ENCODE peak calls at places on chromosomes 16 and 17, in four cellular contexts. A is lower lobe of right lung; W is tibial artery; Q is CD4-positive, alpha-beta T cell. N is an unnamed sample.

GRCh38 chr17:16211601-16212000 is 3.7 kb downstream of the NCOR1 start:
- DNase-seq in A (no peak), W (no peak), Q (no peak), N (no peak)

GRCh38 chr16:51982715-51983680 is 563.9 kb downstream of the TOX3 start:
- DNase-seq in A (no peak), Q (no peak), W (no peak), N (peak)

GRCh38 chr16:71540-72341 is 690 bp downstream of the RHBDF1 start:
- DNase-seq in A (peak), W (peak), Q (no peak), N (no peak)

GRCh38 chr17:14197582-14197981 is 39.1 kb downstream of the CDRT15 start:
- DNase-seq in A (no peak), W (no peak), Q (peak), N (no peak)

GRCh38 chr16:69727916-69728270 is 1.5 kb upstream of the NQO1 start:
- DNase-seq in A (peak), Q (no peak), W (no peak), N (no peak)

GRCh38 chr17:18139949-18140348 is 31.4 kb downstream of the MYO15A start:
- DNase-seq in Q (no peak), A (no peak), W (no peak), N (no peak)

GRCh38 chr17:81551458-81552243 is 502 bp downstream of the FAAP100 start:
- DNase-seq in A (no peak), Q (peak), W (peak), N (no peak)

GRCh38 chr16:12798846-12799245 is 4.8 kb downstream of the CPPED1 start:
- DNase-seq in W (no peak), A (no peak), Q (no peak), N (no peak)

GRCh38 chr17:66526827-66527226 is 224.4 kb downstream of the PRKCA start:
- DNase-seq in Q (no peak), A (no peak), W (no peak), N (no peak)

GRCh38 chr16:11992594-11993524 is 16.3 kb downstream of the SNX29 start:
- DNase-seq in A (no peak), W (no peak), Q (no peak), N (no peak)

GRCh38 chr17:37820313-37821024 is 75.6 kb upstream of the HNF1B start:
- DNase-seq in Q (no peak), A (no peak), W (no peak), N (no peak)

GRCh38 chr17:42316755-42317154 is 28.5 kb downstream of the STAT5A start:
- DNase-seq in W (no peak), A (no peak), Q (no peak), N (no peak)
- H3K27ac ChIP-seq in W (no peak), A (no peak), Q (no peak), N (no peak)

GRCh38 chr16:49739381-49739780 is 116.5 kb downstream of the ZNF423 start:
- DNase-seq in A (no peak), Q (no peak), W (no peak), N (no peak)
- TF ChIP-seq CTCF in A (no peak), Q (no peak), W (no peak), N (no peak)

GRCh38 chr16:56995136-56995805 is 5.9 kb downstream of the NLRC5 start:
- DNase-seq in W (no peak), Q (no peak), A (no peak), N (no peak)

GRCh38 chr16:56994311-56994710 is 5.0 kb downstream of the NLRC5 start:
- DNase-seq in W (no peak), A (no peak), Q (no peak), N (no peak)

GRCh38 chr16:56989988-56990387 is 631 bp downstream of the NLRC5 start:
- DNase-seq in Q (no peak), W (no peak), A (no peak), N (no peak)

GRCh38 chr16:56990407-56991286 is 1.3 kb downstream of the NLRC5 start:
- DNase-seq in Q (no peak), A (no peak), W (no peak), N (no peak)

GRCh38 chr16:56993204-56993603 is 3.8 kb downstream of the NLRC5 start:
- DNase-seq in W (no peak), A (no peak), Q (no peak), N (no peak)
- H3K27ac ChIP-seq in W (no peak), A (no peak), Q (peak), N (no peak)

DNA sequence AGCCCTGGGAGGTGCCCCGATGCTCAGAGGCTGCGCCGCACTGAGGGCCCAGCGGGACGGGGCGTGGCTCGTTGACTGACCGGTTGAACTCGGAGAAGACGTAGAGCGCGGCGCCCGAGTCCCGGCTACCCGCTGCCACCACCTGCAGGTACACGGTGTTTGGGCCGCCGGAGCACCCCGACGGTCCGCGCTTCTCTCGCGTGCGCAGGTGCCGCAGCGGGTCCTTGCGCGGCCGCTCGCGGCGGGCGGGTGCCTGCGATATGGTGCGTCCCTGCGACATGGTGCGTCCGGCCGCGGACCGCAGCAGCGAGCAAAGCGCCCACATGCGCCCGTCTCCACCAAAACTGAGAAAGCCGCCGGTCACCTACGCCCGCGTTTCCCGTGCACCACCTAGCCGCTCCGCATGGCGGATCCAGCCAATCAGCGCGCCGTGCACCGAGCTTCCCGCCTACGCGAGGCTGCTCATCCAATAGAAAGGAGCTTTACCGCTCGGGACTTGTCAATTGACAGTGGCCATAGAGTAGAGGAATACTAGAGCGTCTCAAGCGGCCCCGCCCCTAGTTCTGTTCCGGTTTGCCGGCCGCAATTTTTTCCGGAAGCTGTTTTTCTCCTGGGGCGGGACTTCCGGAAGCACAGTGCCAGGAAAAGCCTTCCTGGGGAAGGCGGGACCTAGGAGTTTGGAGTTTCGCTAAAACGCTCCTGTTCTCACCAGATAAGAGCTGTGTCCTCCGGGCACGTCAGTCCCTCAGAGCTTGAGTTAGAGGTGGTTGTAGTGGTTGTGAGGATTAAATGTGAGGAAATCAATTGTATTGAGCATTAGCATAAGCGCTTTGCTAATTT is at the start of gene ELAC2:
- DNase-seq in A (peak), W (peak), Q (peak), N (peak)
- TF ChIP-seq CTCF in A (peak), W (peak), Q (peak), N (no peak)

N was measured in HL-60.